ENCODE peak calls at places on chromosomes 3 and 15, in nine cellular contexts. N is stomach, E is AG04450, T is activated B cell treated with CpG ODN at 0.5 μM for 24 hours, H is psoas muscle, B is cardiac fibroblast, O is GM13976, D is heart left ventricle, S is cardiac muscle cell. V is an unnamed sample.

GRCh38 chr3:189529889-189530288 is 101.3 kb upstream of the TP63 start:
- DNase-seq in N (no peak), E (no peak), T (no peak), H (no peak), B (no peak), O (no peak), D (no peak), S (no peak), V (no peak)

GRCh38 chr3:18559323-18559972 is 134.3 kb upstream of the SATB1 start:
- DNase-seq in N (peak; percentile 30), E (no peak), T (no peak), H (no peak), B (peak; percentile 29), O (peak; percentile 7), D (no peak), S (peak; percentile 57), V (peak; percentile 8)

GRCh38 chr3:39260957-39261356 is 18.9 kb downstream of the CX3CR1 start:
- DNase-seq in N (peak; percentile 60), E (peak; percentile 16), T (no peak), H (peak; percentile 85), B (peak; percentile 96), O (no peak), D (peak; percentile 85), S (peak; percentile 68), V (peak; percentile 49)

GRCh38 chr3:141561426-141562034 is 74.7 kb downstream of the RASA2 start:
- DNase-seq in N (no peak), E (peak; percentile 53), T (no peak), H (no peak), B (peak; percentile 90), O (peak; percentile 33), D (no peak), S (peak; percentile 60), V (peak; percentile 28)

GRCh38 chr3:118884748-118885206 is 149.9 kb downstream of the IGSF11 start:
- DNase-seq in N (peak; percentile 79), E (no peak), T (peak; percentile 44), H (peak; percentile 71), B (peak; percentile 60), O (peak; percentile 28), D (peak; percentile 78), S (peak; percentile 76), V (peak; percentile 23)

GRCh38 chr3:27166888-27167287 is 202.3 kb downstream of the NEK10 start:
- DNase-seq in N (no peak), E (peak; percentile 68), T (no peak), H (no peak), B (peak; percentile 81), O (no peak), D (no peak), S (no peak), V (no peak)

GRCh38 chr3:111715911-111716523 is 120.9 kb upstream of the ZBED2 start:
- DNase-seq in N (peak; percentile 77), E (no peak), T (no peak), H (peak; percentile 31), B (peak; percentile 72), O (peak; percentile 25), D (no peak), S (peak; percentile 66), V (peak; percentile 23)

GRCh38 chr3:46470831-46471230 is 6.1 kb upstream of the LTF start:
- DNase-seq in N (no peak), E (no peak), T (no peak), H (no peak), B (no peak), O (no peak), D (no peak), S (no peak), V (no peak)

GRCh38 chr15:63226966-63227401 is 37.6 kb downstream of the RAB8B start:
- DNase-seq in N (no peak), E (no peak), T (no peak), H (no peak), B (no peak), O (no peak), D (no peak), S (no peak), V (no peak)

GRCh38 chr15:31371520-31372240 is 45.0 kb downstream of the KLF13 start:
- DNase-seq in N (no peak), E (no peak), T (no peak), H (no peak), B (no peak), O (no peak), D (peak; percentile 50), S (no peak), V (no peak)

GRCh38 chr3:62084558-62084957 is 288.8 kb downstream of the FEZF2 start:
- DNase-seq in N (no peak), E (no peak), T (no peak), H (no peak), B (peak; percentile 12), O (no peak), D (no peak), S (no peak), V (no peak)

DNA sequence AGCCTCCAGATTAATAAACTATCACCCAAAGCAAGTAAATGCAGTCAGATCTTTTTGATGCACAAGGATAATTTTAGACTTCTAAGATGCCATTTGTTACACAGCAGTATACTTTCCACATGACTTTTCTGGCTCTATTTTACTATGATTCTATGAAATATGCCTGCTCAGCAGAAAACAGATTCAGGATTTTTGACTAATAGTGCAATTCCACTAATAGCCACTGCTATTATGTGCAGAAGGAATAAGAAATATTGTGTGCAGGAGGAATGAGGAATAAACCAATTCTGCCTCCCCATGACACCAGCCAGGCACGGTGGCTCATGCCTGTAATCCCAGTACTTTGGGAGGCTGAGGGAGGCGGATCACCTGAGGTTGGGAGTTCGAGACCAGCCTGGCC is 11.5 kb upstream of the SPPL2A start:
- DNase-seq in N (no peak), E (no peak), T (no peak), H (no peak), B (no peak), O (no peak), D (no peak), S (no peak), V (no peak)
- TF ChIP-seq CTCF in N (no peak), E (peak; percentile 6), T (no peak), H (no peak), B (peak; percentile 5), O (no peak), D (no peak), S (no peak), V (no peak)

GRCh38 chr3:68866157-68866556 is 66.2 kb downstream of the TAFA4 start:
- DNase-seq in N (no peak), E (no peak), T (no peak), H (no peak), B (no peak), O (no peak), D (no peak), S (no peak), V (no peak)
- TF ChIP-seq CTCF in N (no peak), E (no peak), T (no peak), H (no peak), B (no peak), O (no peak), D (no peak), S (no peak), V (no peak)

DNA sequence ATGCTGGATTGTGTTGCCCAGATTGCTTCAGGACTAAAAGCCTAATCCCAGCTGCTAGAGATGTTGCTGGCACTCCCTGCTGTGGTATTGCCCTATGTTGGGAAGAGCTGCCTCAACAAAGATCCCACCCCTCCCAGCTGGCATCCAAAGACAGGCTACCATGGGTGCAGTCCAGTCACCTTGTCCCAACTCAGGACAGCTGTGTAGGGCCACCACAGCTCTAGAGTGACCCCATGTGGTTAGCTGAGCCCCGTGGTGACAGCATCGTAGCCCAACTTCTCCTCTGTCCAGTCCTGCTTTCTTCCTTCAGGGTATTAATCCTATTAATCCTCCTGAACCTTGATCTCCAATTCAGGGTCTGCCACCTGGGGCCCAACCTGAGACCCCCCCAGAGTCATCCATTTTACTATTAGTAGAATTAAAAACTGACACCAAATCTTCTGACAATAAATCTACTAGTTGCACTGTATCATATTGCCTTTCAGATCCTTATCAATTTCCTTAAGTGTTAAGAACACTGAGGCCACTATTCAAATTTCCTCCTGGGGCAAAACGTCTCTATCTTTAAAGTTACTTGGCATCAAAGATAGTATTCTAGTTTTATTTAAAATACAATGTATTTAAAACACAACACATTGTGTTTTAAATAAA is 83.5 kb downstream of the AQP9 start:
- DNase-seq in N (peak; percentile 28), E (no peak), T (no peak), H (no peak), B (peak; percentile 61), O (peak; percentile 56), D (no peak), S (peak; percentile 13), V (peak; percentile 51)
- TF ChIP-seq CTCF in N (no peak), E (peak; percentile 48), T (no peak), H (no peak), B (peak; percentile 81), O (peak; percentile 65), D (peak; percentile 43), S (peak; percentile 68), V (peak; percentile 66)

GRCh38 chr3:48564022-48564421 is 441 bp upstream of the UCN2 start:
- DNase-seq in N (peak; percentile 28), E (no peak), T (no peak), H (peak; percentile 50), B (peak; percentile 80), O (no peak), D (no peak), S (no peak), V (no peak)
- TF ChIP-seq CTCF in N (no peak), E (no peak), T (no peak), H (no peak), B (no peak), O (no peak), D (no peak), S (no peak), V (no peak)

V was measured in GM13977.